ENCODE peak calls at places on chromosomes 3 and 15, in five cellular contexts. V, I, C, R and M are unnamed samples.

GRCh38 chr15:52163321-52164190 is 27.6 kb downstream of the GNB5 start:
- DNase-seq in C (peak), R (no peak), V (no peak), I (no peak), M (peak)

GRCh38 chr15:73346735-73347312 is 21.9 kb downstream of the HCN4 start:
- DNase-seq in R (no peak), I (peak), C (peak), V (peak), M (no peak)

GRCh38 chr15:66145242-66146182 is 108.0 kb downstream of the MEGF11 start:
- DNase-seq in I (no peak), V (no peak), R (no peak), C (no peak), M (peak)

GRCh38 chr15:69612112-69612511 is 159.5 kb downstream of the RPLP1 start:
- DNase-seq in C (no peak), I (no peak), V (no peak), R (no peak), M (no peak)

GRCh38 chr15:50685976-50686467 is 575 bp downstream of the TRPM7 start:
- DNase-seq in I (peak), C (peak), V (peak), R (peak), M (peak)

GRCh38 chr15:100713163-100713867 is 110.9 kb downstream of the ASB7 start:
- DNase-seq in V (peak), C (no peak), I (peak), R (no peak), M (no peak)

GRCh38 chr3:126026277-126026751 is 57.3 kb downstream of the ROPN1B start:
- DNase-seq in C (no peak), V (no peak), R (no peak), I (no peak), M (no peak)

GRCh38 chr3:64748244-64748894 is 60.6 kb upstream of the ADAMTS9 start:
- DNase-seq in R (no peak), I (no peak), C (no peak), V (no peak), M (no peak)

GRCh38 chr15:32685576-32685975 is 32.2 kb upstream of the GREM1 start:
- DNase-seq in I (peak), V (peak), R (no peak), C (no peak), M (no peak)

GRCh38 chr15:39419651-39420050 is 161.2 kb upstream of the THBS1 start:
- DNase-seq in R (no peak), C (no peak), V (no peak), I (no peak), M (no peak)

GRCh38 chr3:156448300-156448699 is 106.6 kb downstream of the SSR3 start:
- DNase-seq in I (peak), C (peak), R (no peak), V (peak), M (no peak)

GRCh38 chr3:83649692-83650091 is 1309.1 kb upstream of the CADM2 start:
- DNase-seq in V (no peak), R (no peak), I (no peak), C (no peak), M (no peak)

GRCh38 chr3:170809975-170810357 is 60.0 kb downstream of the RPL22L1 start:
- DNase-seq in R (no peak), I (peak), V (no peak), C (no peak), M (peak)

GRCh38 chr3:6860911-6861330 is at the start of gene GRM7:
- DNase-seq in C (no peak), V (no peak), I (no peak), R (no peak), M (peak)

GRCh38 chr3:20563985-20564384 is 378.0 kb upstream of the SGO1 start:
- DNase-seq in C (no peak), R (no peak), V (no peak), I (no peak), M (no peak)

GRCh38 chr15:48059786-48060185 is 61.0 kb upstream of the SLC24A5 start:
- DNase-seq in R (no peak), I (peak), C (no peak), V (no peak), M (no peak)

GRCh38 chr3:54424283-54424682 is 301.9 kb downstream of the CACNA2D3 start:
- DNase-seq in C (no peak), V (no peak), R (no peak), I (no peak), M (no peak)

GRCh38 chr3:148360046-148360445 is 337.7 kb upstream of the AGTR1 start:
- DNase-seq in C (no peak), V (no peak), R (no peak), I (peak), M (no peak)

GRCh38 chr15:87477759-87478687 is 778.5 kb downstream of the NTRK3 start:
- DNase-seq in R (no peak), I (peak), V (peak), C (no peak), M (peak)

DNA sequence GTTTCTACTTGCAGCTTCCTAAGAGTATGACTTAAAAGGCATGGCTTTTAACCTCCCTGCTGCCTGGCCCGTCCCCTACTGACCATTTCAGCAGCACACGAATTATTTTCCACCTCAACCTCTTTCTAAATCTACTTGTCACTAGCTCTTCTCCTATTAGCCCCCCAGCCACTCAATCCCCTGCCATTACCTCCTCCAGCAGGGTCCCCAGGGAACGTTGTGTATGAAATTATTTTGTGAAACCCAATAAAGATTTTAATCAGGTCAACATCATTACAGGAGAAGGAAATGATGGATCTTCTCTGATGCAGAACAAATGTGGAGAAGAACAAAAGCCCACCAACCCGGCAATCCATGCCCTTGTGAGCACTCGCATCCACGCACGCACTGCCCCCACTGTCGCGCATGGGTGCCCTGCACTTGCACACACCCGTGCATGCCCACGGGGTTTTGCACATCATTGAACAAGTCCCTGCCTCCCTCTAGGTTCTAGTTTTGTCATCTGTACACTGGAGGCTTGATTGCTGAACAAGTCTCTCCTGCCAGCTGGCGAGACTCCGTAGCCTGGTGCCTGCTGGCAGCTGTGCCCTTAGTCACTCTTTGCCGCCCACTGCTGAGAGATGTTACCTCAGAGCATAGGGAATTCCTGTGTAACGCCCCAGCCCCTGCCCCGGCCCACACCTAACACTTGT is 51.6 kb downstream of the LINGO1 start:
- DNase-seq in C (no peak), V (no peak), I (no peak), R (no peak), M (no peak)
- TF ChIP-seq RCOR1 in C (no peak), V (no peak), I (no peak), R (no peak), M (no peak)

DNA sequence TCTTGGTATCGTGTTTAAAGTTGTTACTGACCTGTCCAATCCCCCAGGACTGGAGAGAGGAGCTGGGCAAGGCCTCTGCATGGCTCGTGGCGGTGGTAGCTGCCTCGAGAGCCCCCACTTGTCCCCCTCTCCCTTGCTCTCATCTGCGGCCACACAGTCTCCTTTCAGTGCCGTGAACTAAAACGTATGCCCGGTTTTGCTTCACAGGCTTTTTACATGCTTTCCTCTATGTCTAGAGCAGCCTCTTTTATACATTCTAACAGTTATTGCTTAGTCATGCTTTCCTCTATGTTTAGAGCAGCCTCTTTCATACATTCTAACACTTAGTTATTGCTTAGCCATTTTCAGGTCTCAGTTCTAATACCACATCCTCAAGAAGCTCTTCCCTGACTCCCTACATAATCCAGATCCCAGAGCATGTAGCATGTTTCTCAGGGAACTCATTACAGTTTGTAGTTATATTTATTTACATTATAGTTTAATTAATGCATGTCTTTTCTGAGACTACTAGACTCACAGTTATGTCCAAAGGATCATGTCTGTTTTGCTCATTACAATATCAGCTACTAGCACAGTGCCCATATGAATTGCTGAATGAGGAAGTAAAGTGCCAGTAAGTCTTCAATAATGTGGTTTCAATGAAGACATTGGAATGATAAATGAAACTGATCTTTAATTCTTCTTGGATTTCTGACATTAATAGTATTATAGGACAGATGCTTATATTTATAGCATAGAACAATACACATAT is 66.5 kb upstream of the TBL1XR1 start:
- DNase-seq in C (peak), V (no peak), I (peak), R (no peak), M (no peak)
- TF ChIP-seq RCOR1 in C (no peak), V (no peak), I (no peak), R (no peak), M (no peak)

GRCh38 chr15:71577071-71577470 is 233.3 kb upstream of the NR2E3 start:
- DNase-seq in C (no peak), V (no peak), I (peak), R (no peak), M (no peak)
- TF ChIP-seq RCOR1 in C (no peak), V (no peak), I (no peak), R (no peak), M (no peak)

GRCh38 chr3:27360113-27361078 is 8.8 kb downstream of the NEK10 start:
- DNase-seq in V (peak), I (peak), R (no peak), C (no peak), M (no peak)
- TF ChIP-seq RCOR1 in V (no peak), I (no peak), R (no peak), C (no peak), M (no peak)

GRCh38 chr3:151877269-151877668 is 3.8 kb downstream of the SUCNR1 start:
- DNase-seq in V (no peak), C (no peak), I (no peak), R (no peak), M (no peak)

GRCh38 chr3:151880326-151880725 is 6.9 kb downstream of the SUCNR1 start:
- DNase-seq in V (no peak), C (no peak), R (no peak), I (no peak), M (no peak)

GRCh38 chr3:151878445-151878844 is 5.0 kb downstream of the SUCNR1 start:
- DNase-seq in C (no peak), V (no peak), I (no peak), R (no peak), M (no peak)

GRCh38 chr3:151879684-151880282 is 6.3 kb downstream of the SUCNR1 start:
- DNase-seq in V (no peak), I (no peak), R (no peak), C (no peak), M (no peak)

DNA sequence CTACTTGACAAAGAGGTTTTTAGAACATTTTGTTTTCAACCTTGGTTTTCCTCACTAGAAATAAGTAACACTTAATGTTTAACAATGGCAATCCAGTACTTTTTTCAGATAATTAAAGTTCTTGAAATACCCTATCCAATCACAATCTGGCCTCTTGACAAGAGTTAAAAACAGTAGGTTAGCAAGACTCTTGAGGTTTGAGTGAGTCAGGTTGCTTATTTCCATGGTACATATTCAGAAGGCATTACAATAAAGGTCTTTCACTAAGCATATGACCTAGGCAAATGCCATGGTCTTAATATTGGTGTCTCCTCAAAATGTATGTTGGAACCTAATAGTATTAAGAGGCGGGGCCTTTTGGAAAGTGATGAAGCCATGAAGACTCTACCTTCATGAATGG is 5.6 kb downstream of the SUCNR1 start:
- DNase-seq in I (peak), R (no peak), V (no peak), C (no peak), M (no peak)
- TF ChIP-seq RCOR1 in I (no peak), R (no peak), V (no peak), C (no peak), M (no peak)

GRCh38 chr15:57395292-57395691 is 19.0 kb downstream of the CGNL1 start:
- DNase-seq in C (no peak), R (peak), I (peak), V (peak), M (no peak)
- TF ChIP-seq RCOR1 in C (no peak), R (no peak), I (no peak), V (no peak), M (no peak)

GRCh38 chr15:85116494-85116893 is 134.8 kb downstream of the PDE8A start:
- DNase-seq in R (no peak), I (no peak), C (no peak), V (no peak), M (no peak)

GRCh38 chr15:85112997-85113396 is 131.3 kb downstream of the PDE8A start:
- DNase-seq in R (no peak), I (no peak), C (no peak), V (no peak), M (no peak)

GRCh38 chr15:85116925-85117646 is 135.4 kb downstream of the PDE8A start:
- DNase-seq in R (peak), C (no peak), I (peak), V (no peak), M (no peak)

GRCh38 chr15:85116066-85116465 is 134.4 kb downstream of the PDE8A start:
- DNase-seq in R (no peak), V (no peak), C (no peak), I (no peak), M (no peak)

DNA sequence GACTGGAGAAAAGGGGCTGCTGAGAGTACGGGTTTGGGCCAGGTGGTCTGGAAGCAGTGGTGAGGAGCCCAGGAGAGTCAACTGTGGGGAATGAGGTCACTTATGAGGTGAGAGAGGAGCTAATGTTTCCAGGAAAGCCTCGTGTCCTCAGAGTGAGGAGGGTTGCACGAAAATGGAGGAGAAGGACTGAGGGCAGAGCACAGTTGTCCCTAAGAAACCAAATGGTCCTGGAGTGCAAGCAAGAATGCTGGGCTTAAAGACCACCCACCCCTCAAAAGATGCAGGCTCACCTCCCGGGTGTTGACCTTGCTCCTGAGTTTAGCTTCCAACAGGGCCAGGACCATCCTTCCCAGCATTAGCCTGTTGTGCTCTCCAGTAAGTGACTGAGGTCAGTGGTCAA is 133.2 kb downstream of the PDE8A start:
- DNase-seq in C (no peak), R (no peak), I (no peak), V (no peak), M (no peak)
- TF ChIP-seq RCOR1 in C (no peak), R (no peak), I (no peak), V (no peak), M (no peak)

GRCh38 chr3:169029674-169030285 is 633.7 kb downstream of the MECOM start:
- DNase-seq in V (no peak), I (no peak), C (no peak), R (no peak), M (no peak)

GRCh38 chr3:169022457-169022856 is 641.1 kb downstream of the MECOM start:
- DNase-seq in C (no peak), R (no peak), V (no peak), I (no peak), M (no peak)

GRCh38 chr3:169028716-169029115 is 634.8 kb downstream of the MECOM start:
- DNase-seq in C (no peak), I (no peak), R (no peak), V (no peak), M (no peak)

DNA sequence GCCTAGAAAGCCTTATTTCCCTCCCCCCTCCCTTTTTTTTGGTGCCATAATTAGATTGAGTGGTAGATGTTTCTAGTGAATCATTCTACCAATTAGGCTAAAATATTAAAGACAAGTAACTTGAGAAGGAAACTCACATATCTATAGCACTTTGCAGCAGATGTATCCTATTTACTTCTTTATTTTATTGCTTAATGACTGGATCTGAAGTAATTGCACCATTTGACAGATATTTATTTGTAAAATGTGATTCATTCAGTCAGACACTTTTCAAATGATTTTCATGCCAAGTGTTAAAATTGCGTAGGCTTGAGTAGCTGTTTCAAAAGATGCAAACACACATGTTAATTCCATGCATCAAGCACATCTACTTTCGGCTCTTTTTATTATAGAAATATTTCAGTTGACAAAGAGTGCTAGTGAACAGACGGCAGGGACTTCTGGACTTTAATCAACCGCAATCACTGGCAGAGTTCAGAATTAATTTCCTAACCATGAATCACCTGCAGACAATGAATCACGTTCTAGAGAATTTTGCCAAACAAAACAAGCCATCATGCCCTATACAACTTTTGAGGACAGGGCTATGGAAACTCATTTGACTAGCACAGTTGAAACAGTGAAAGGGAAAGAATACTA is 636.9 kb downstream of the MECOM start:
- DNase-seq in I (peak), V (no peak), C (no peak), R (no peak), M (no peak)
- TF ChIP-seq RCOR1 in I (no peak), V (no peak), C (no peak), R (no peak), M (no peak)

DNA sequence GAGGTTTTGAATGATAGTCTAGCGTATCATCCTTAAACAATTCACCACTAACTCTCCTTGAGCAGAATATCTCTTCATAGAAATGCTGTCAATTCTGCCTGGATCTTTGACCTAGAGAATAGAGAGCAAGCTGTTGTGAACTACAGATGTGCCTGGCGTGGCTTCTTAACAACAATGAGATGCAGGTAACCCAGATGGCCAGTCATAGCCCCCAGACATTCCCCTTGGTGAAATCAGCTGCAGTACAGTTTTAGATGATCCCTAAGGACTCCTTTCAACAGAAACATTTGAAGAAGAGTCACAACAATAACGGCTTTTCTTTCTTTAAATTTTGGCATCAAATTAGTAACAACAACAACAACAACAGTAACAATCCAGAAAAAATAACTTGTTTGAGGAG is 1041.3 kb downstream of the ROBO1 start:
- DNase-seq in I (no peak), R (no peak), V (no peak), C (no peak), M (no peak)
- TF ChIP-seq RCOR1 in I (no peak), R (no peak), V (no peak), C (no peak), M (no peak)

GRCh38 chr3:194136519-194137313 is 768 bp downstream of the HES1 start:
- DNase-seq in I (peak), V (peak), R (no peak), C (no peak), M (peak)
- TF ChIP-seq RCOR1 in I (no peak), V (no peak), R (no peak), C (no peak), M (no peak)